ENCODE peak calls at places on chromosomes 16 and 17, in ten cellular contexts. Q, D, N, F, Z, J, B, P, C and V are unnamed samples.

GRCh38 chr16:77434365-77435239 is at the start of gene ADAMTS18:
- DNase-seq in P (no peak), Z (no peak), N (no peak), Q (no peak), D (no peak), C (no peak), F (no peak), J (no peak), B (no peak), V (no peak)

GRCh38 chr17:75979705-75980187 is 706 bp downstream of the TEN1 start:
- DNase-seq in F (no peak), B (peak; percentile 56), Q (peak; percentile 79), C (no peak), Z (no peak), P (peak; percentile 63), N (no peak), D (no peak), J (no peak), V (no peak)

GRCh38 chr16:23146877-23147601 is 2.2 kb downstream of the USP31 start:
- DNase-seq in Q (no peak), B (no peak), D (no peak), F (no peak), C (no peak), Z (no peak), J (no peak), P (peak; percentile 28), N (no peak), V (no peak)

GRCh38 chr17:259341-259976 is 78.0 kb upstream of the DOC2B start:
- DNase-seq in P (no peak), F (peak; percentile 18), N (peak; percentile 25), J (no peak), Q (no peak), D (no peak), Z (peak; percentile 5), B (no peak), C (no peak), V (no peak)

GRCh38 chr16:50152807-50153647 is at the start of gene TENT4B:
- DNase-seq in C (peak; percentile 59), N (peak; percentile 91), D (peak; percentile 83), Z (peak; percentile 92), J (peak; percentile 81), B (peak; percentile 92), Q (peak; percentile 66), P (peak; percentile 53), F (peak; percentile 90), V (peak; percentile 90)

GRCh38 chr16:57984443-57985203 is 13.7 kb upstream of the CNGB1 start:
- DNase-seq in B (peak; percentile 93), Q (peak; percentile 62), N (peak; percentile 79), C (no peak), F (peak; percentile 92), Z (peak; percentile 95), J (peak; percentile 87), D (no peak), P (peak; percentile 35), V (no peak)

GRCh38 chr16:88387941-88388627 is 5.3 kb downstream of the ZNF469 start:
- DNase-seq in C (no peak), Q (peak; percentile 51), Z (no peak), P (peak; percentile 64), N (peak; percentile 81), F (no peak), B (peak; percentile 53), J (no peak), D (no peak), V (peak; percentile 86)

GRCh38 chr16:20726661-20727060 is 15.0 kb downstream of the THUMPD1 start:
- DNase-seq in D (no peak), C (no peak), F (no peak), Q (no peak), Z (no peak), P (no peak), B (no peak), N (no peak), J (no peak), V (no peak)